ENCODE peak calls at places on chromosome 20, in ten cellular contexts. U, R, J, H, Z, Q, B, D, L and P are unnamed samples.

GRCh38 chr20:42740191-42740870 is 449.4 kb downstream of the PTPRT start:
- DNase-seq in B (no peak), Q (no peak), L (no peak), H (no peak), Z (no peak), U (no peak), D (no peak), J (no peak), R (no peak), P (no peak)

GRCh38 chr20:64116541-64117423 is 9.4 kb upstream of the NPBWR2 start:
- DNase-seq in U (no peak), H (no peak), Z (no peak), D (no peak), J (no peak), R (no peak), B (no peak), L (peak), Q (no peak), P (no peak)

GRCh38 chr20:28562510-28562898 is 2695.0 kb upstream of the DEFB115 start:
- DNase-seq in Z (no peak), H (no peak), L (no peak), R (peak), U (peak), Q (peak), D (no peak), B (peak), J (peak), P (no peak)

GRCh38 chr20:62642666-62643520 is 590 bp downstream of the SLCO4A1 start:
- DNase-seq in R (no peak), Q (no peak), J (no peak), U (no peak), D (peak), B (no peak), L (peak), H (no peak), Z (peak), P (no peak)

GRCh38 chr20:30816182-30816645 is 441.2 kb upstream of the DEFB115 start:
- DNase-seq in H (no peak), Z (peak), L (no peak), D (peak), U (peak), B (no peak), R (no peak), J (no peak), Q (peak), P (no peak)

GRCh38 chr20:4856022-4856755 is 134.5 kb downstream of the PRND start:
- DNase-seq in H (no peak), J (no peak), Q (no peak), D (no peak), R (no peak), B (no peak), U (no peak), L (no peak), Z (no peak), P (no peak)

GRCh38 chr20:61937963-61938838 is 127.5 kb downstream of the TAF4 start:
- DNase-seq in D (no peak), Z (no peak), J (no peak), R (no peak), H (no peak), Q (no peak), B (no peak), U (no peak), L (no peak), P (no peak)

GRCh38 chr20:32807706-32808105 is 12.0 kb upstream of the MAPRE1 start:
- DNase-seq in J (no peak), B (no peak), H (no peak), U (no peak), R (no peak), D (no peak), Z (no peak), L (no peak), Q (no peak), P (no peak)

GRCh38 chr20:61875221-61875885 is 190.3 kb downstream of the TAF4 start:
- DNase-seq in L (no peak), D (no peak), Q (no peak), U (no peak), H (no peak), R (no peak), J (no peak), Z (no peak), B (no peak), P (no peak)

GRCh38 chr20:38147166-38147565 is 17.9 kb downstream of the TGM2 start:
- DNase-seq in D (no peak), J (no peak), Q (no peak), U (no peak), Z (no peak), L (no peak), R (no peak), B (no peak), H (no peak), P (no peak)

GRCh38 chr20:23362392-23363256 is 642 bp downstream of the GZF1 start:
- DNase-seq in B (no peak), R (peak), J (peak), D (peak), L (no peak), H (peak), U (peak), Z (peak), Q (peak), P (no peak)

GRCh38 chr20:23363257-23363649 is 1.3 kb downstream of the GZF1 start:
- DNase-seq in J (no peak), H (no peak), R (no peak), D (no peak), B (no peak), L (no peak), Q (no peak), Z (no peak), U (no peak), P (no peak)

GRCh38 chr20:23361108-23361650 is 803 bp upstream of the GZF1 start:
- DNase-seq in H (no peak), R (no peak), J (peak), Q (peak), Z (no peak), U (peak), B (no peak), D (no peak), L (peak), P (no peak)

GRCh38 chr20:23358923-23359572 is 2.9 kb upstream of the GZF1 start:
- DNase-seq in B (no peak), Q (no peak), J (no peak), H (no peak), D (no peak), L (no peak), R (no peak), U (no peak), Z (no peak), P (no peak)

GRCh38 chr20:23361651-23362391 is at the start of gene GZF1:
- DNase-seq in Z (peak), Q (peak), D (peak), R (peak), U (peak), L (peak), J (peak), B (peak), H (peak), P (peak)
- TF ChIP-seq CTCF in Z (no peak), Q (peak), D (no peak), R (no peak), U (peak), L (no peak), J (no peak), B (no peak), H (peak), P (no peak)

DNA sequence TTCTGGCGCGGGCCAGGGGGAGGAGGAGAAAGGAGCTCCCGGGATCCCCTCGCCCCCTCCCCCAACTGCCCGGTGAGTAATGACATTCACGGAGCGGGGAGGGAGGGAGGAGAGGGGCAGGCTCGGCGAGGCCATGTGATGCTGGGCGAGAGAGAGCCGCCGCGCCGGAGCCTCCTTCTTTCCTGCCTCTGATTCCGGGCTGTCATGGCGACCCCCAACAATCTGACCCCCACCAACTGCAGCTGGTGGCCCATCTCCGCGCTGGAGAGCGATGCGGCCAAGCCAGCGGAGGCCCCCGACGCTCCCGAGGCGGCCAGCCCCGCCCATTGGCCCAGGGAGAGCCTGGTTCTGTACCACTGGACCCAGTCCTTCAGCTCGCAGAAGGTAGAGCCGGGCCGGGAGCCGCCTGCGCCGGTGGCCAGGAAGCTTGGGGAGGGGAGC is at the start of gene GDAP1L1:
- DNase-seq in R (no peak), J (no peak), H (no peak), Q (no peak), U (no peak), B (no peak), Z (no peak), L (no peak), D (peak), P (no peak)
- H3K4me3 ChIP-seq in R (no peak), J (no peak), H (no peak), Q (no peak), U (peak), B (no peak), Z (no peak), L (no peak), D (peak), P (peak)

GRCh38 chr20:56945057-56945456 is 316.0 kb downstream of the TFAP2C start:
- DNase-seq in Z (peak), D (no peak), H (no peak), B (no peak), L (no peak), Q (no peak), U (peak), J (no peak), R (peak), P (peak)
- TF ChIP-seq CTCF in Z (no peak), D (no peak), H (no peak), B (no peak), L (peak), Q (no peak), U (no peak), J (no peak), R (peak), P (peak)

GRCh38 chr20:8627386-8628030 is 441.4 kb upstream of the PLCB4 start:
- DNase-seq in D (no peak), Q (peak), H (no peak), R (no peak), J (no peak), U (peak), Z (no peak), L (no peak), B (no peak), P (no peak)
- H3K4me3 ChIP-seq in D (peak), Q (peak), H (no peak), R (no peak), J (peak), U (no peak), Z (no peak), L (no peak), B (no peak), P (no peak)

GRCh38 chr20:6767166-6767535 is 335 bp upstream of the BMP2 start:
- DNase-seq in Q (no peak), J (no peak), R (no peak), Z (no peak), D (no peak), H (no peak), U (no peak), L (no peak), B (no peak), P (no peak)

GRCh38 chr20:6766433-6766832 is 1.1 kb upstream of the BMP2 start:
- DNase-seq in B (no peak), Q (no peak), D (no peak), J (no peak), H (no peak), R (no peak), L (no peak), Z (no peak), U (no peak), P (no peak)

GRCh38 chr20:6767536-6768227 is at the start of gene BMP2:
- DNase-seq in U (peak), L (no peak), J (peak), D (peak), Q (peak), Z (peak), B (no peak), R (peak), H (no peak), P (no peak)

GRCh38 chr20:6764619-6765018 is 2.9 kb upstream of the BMP2 start:
- DNase-seq in U (no peak), R (no peak), J (no peak), H (no peak), B (no peak), D (no peak), Z (no peak), Q (no peak), L (no peak), P (no peak)

GRCh38 chr20:6765469-6766058 is 1.9 kb upstream of the BMP2 start:
- DNase-seq in U (peak), Z (peak), D (no peak), Q (peak), L (peak), B (no peak), J (peak), H (no peak), R (peak), P (peak)
- TF ChIP-seq CTCF in U (peak), Z (peak), D (peak), Q (peak), L (peak), B (peak), J (peak), H (no peak), R (peak), P (peak)